ENCODE peak calls at places on chromosomes 1 and 21, in six cellular contexts. E is neural progenitor cell, U is brain microvascular endothelial cell, A is OCI-LY7, Q is esophagus squamous epithelium, V is hepatocyte. B is an unnamed sample.

GRCh38 chr1:42700006-42700405 is 17.8 kb downstream of the YBX1 start:
- DNase-seq in E (no peak), U (no peak), A (no peak), Q (no peak), V (no peak), B (no peak)

GRCh38 chr1:63902844-63903589 is 129.2 kb downstream of the ROR1 start:
- DNase-seq in E (no peak), U (no peak), A (no peak), Q (no peak), V (no peak), B (no peak)

GRCh38 chr1:66166746-66167145 is 367.2 kb upstream of the SGIP1 start:
- DNase-seq in E (no peak), U (no peak), A (no peak), Q (no peak), V (no peak), B (no peak)

GRCh38 chr1:27137022-27137542 is 17.8 kb downstream of the SLC9A1 start:
- DNase-seq in E (no peak), U (no peak), A (peak; percentile 86), Q (peak; percentile 63), V (no peak), B (no peak)

GRCh38 chr1:158716335-158716734 is 4.2 kb downstream of the OR6K3 start:
- DNase-seq in E (no peak), U (no peak), A (no peak), Q (no peak), V (no peak), B (no peak)

GRCh38 chr1:107572674-107573205 is 392.2 kb downstream of the VAV3 start:
- DNase-seq in E (no peak), U (no peak), A (no peak), Q (no peak), V (peak; percentile 29), B (peak; percentile 69)

GRCh38 chr1:18743233-18743632 is 112.6 kb downstream of the PAX7 start:
- DNase-seq in E (peak; percentile 45), U (no peak), A (no peak), Q (no peak), V (no peak), B (no peak)

GRCh38 chr1:98304888-98305287 is 356.6 kb upstream of the SNX7 start:
- DNase-seq in E (no peak), U (no peak), A (no peak), Q (no peak), V (no peak), B (no peak)

GRCh38 chr1:66525086-66525485 is 8.9 kb upstream of the SGIP1 start:
- DNase-seq in E (no peak), U (no peak), A (no peak), Q (no peak), V (no peak), B (no peak)

GRCh38 chr1:94384485-94385353 is 33.5 kb upstream of the ABCD3 start:
- DNase-seq in E (peak; percentile 2), U (no peak), A (peak; percentile 34), Q (no peak), V (peak; percentile 64), B (no peak)

GRCh38 chr1:20110679-20111078 is 8.7 kb downstream of the PLA2G2D start:
- DNase-seq in E (no peak), U (peak; percentile 6), A (no peak), Q (no peak), V (no peak), B (no peak)

GRCh38 chr1:50454911-50455310 is 31.7 kb upstream of the DMRTA2 start:
- DNase-seq in E (no peak), U (no peak), A (no peak), Q (no peak), V (no peak), B (no peak)

GRCh38 chr1:99650773-99651437 is 5.0 kb downstream of the PALMD start:
- DNase-seq in E (peak; percentile 28), U (no peak), A (no peak), Q (no peak), V (no peak), B (no peak)

GRCh38 chr1:15948600-15949452 is 27.1 kb downstream of the ZBTB17 start:
- DNase-seq in E (no peak), U (peak; percentile 95), A (no peak), Q (no peak), V (peak; percentile 66), B (peak; percentile 77)

GRCh38 chr21:15966216-15966615 is 236.4 kb downstream of the USP25 start:
- DNase-seq in E (no peak), U (no peak), A (no peak), Q (no peak), V (no peak), B (no peak)

GRCh38 chr1:203351037-203351625 is at the start of gene FMOD:
- DNase-seq in E (peak; percentile 40), U (no peak), A (peak; percentile 49), Q (no peak), V (peak; percentile 86), B (no peak)

GRCh38 chr1:33373606-33374005 is 52.7 kb upstream of the A3GALT2 start:
- DNase-seq in E (no peak), U (no peak), A (no peak), Q (no peak), V (no peak), B (no peak)

GRCh38 chr1:200443860-200444259 is 34.0 kb upstream of the ZNF281 start:
- DNase-seq in E (no peak), U (no peak), A (no peak), Q (no peak), V (no peak), B (no peak)

GRCh38 chr21:35423694-35424093 is 374.6 kb upstream of the RUNX1 start:
- DNase-seq in E (no peak), U (no peak), A (no peak), Q (no peak), V (no peak), B (peak; percentile 64)

GRCh38 chr1:99004270-99005141 is at the start of gene PLPPR5:
- DNase-seq in E (peak; percentile 83), U (peak; percentile 7), A (no peak), Q (no peak), V (peak; percentile 42), B (no peak)

GRCh38 chr1:117633936-117634335 is 28.1 kb downstream of the TENT5C start:
- DNase-seq in E (no peak), U (no peak), A (no peak), Q (no peak), V (no peak), B (no peak)

GRCh38 chr1:107739183-107739582 is 225.8 kb downstream of the VAV3 start:
- DNase-seq in E (no peak), U (no peak), A (peak; percentile 44), Q (no peak), V (no peak), B (no peak)

GRCh38 chr1:14810631-14811325 is 212.3 kb downstream of the KAZN start:
- DNase-seq in E (no peak), U (no peak), A (no peak), Q (no peak), V (no peak), B (no peak)

GRCh38 chr21:36727886-36728285 is 29.0 kb downstream of the SIM2 start:
- DNase-seq in E (peak; percentile 45), U (no peak), A (no peak), Q (no peak), V (no peak), B (no peak)

GRCh38 chr1:39409055-39409816 is 82.2 kb upstream of the BMP8A start:
- DNase-seq in E (peak; percentile 67), U (peak; percentile 50), A (no peak), Q (no peak), V (peak; percentile 58), B (no peak)

GRCh38 chr1:39408641-39409054 is 82.8 kb upstream of the BMP8A start:
- DNase-seq in E (peak; percentile 98), U (peak; percentile 88), A (peak; percentile 79), Q (peak; percentile 43), V (peak; percentile 97), B (peak; percentile 81)

GRCh38 chr1:39407889-39408640 is 83.4 kb upstream of the BMP8A start:
- DNase-seq in E (peak; percentile 52), U (no peak), A (no peak), Q (no peak), V (peak; percentile 68), B (no peak)

GRCh38 chr1:39406533-39407478 is 84.6 kb upstream of the BMP8A start:
- DNase-seq in E (peak; percentile 39), U (peak; percentile 51), A (no peak), Q (no peak), V (no peak), B (no peak)

DNA sequence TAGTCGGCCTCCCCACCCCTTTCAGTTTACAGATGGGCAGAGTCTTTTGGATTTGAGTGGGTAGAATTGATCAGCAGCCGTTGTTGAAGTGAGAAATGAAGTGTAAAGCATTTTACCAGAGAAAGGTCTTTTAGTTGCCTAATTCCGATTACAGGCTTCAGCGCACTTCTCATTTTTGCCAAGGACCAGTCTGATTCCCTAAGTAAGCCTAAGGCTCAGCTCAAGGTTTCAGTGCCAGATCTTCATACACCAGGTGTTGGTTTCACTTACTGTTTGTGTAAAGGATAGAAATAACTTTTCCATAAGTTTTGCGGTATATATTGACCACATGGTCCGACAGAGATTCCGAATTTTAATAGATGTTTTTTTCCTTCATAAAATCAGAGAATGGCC is 83.9 kb upstream of the BMP8A start:
- DNase-seq in E (peak; percentile 66), U (no peak), A (no peak), Q (no peak), V (no peak), B (no peak)
- H3K4me3 ChIP-seq in E (peak overlapping the region; percentile 90), U (no peak overlapping the region), A (peak overlapping the region; percentile 68), Q (peak overlapping the region; percentile 82), V (no peak overlapping the region), B (peak overlapping the region; percentile 68)

GRCh38 chr1:79006564-79006963 is at the start of gene ADGRL4:
- DNase-seq in E (peak; percentile 68), U (peak; percentile 60), A (no peak), Q (no peak), V (peak; percentile 12), B (peak; percentile 17)
- H3K4me3 ChIP-seq in E (peak within 1 kb of the TSS; percentile 54), U (peak within 1 kb of the TSS; percentile 69), A (no peak within 1 kb of the TSS), Q (peak within 1 kb of the TSS; percentile 51), V (no peak within 1 kb of the TSS), B (peak within 1 kb of the TSS; percentile 51)

GRCh38 chr1:1780598-1781525 is 2.6 kb upstream of the NADK start:
- DNase-seq in E (no peak), U (no peak), A (peak; percentile 29), Q (no peak), V (no peak), B (no peak)
- H3K4me3 ChIP-seq in E (no peak overlapping the region), U (no peak overlapping the region), A (peak overlapping the region; percentile 97), Q (no peak overlapping the region), V (no peak overlapping the region), B (no peak overlapping the region)

DNA sequence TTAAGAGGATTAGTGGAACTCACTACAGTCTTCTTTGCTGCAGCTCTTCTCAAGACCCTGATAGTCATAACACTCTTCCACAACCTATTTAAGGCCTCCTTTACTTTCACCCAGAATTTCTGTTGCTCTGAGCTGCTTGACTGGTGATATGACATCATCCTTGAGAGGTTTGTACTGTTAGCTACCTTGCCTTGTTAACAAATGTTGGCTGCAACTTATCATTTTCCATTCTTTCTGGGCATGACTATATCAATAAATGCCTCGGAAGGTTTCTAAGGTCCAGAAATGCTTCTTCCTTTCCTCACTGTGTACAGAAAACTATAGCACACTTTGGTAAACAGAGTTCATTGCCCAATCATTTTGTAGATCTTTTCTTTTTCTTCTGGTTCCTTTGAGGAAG is 1292.2 kb upstream of the TMPRSS15 start:
- DNase-seq in E (no peak), U (no peak), A (no peak), Q (no peak), V (no peak), B (no peak)
- H3K4me3 ChIP-seq in E (no peak overlapping the region), U (no peak overlapping the region), A (no peak overlapping the region), Q (no peak overlapping the region), V (no peak overlapping the region), B (no peak overlapping the region)

GRCh38 chr1:97137862-97138514 is 416.4 kb downstream of the PTBP2 start:
- DNase-seq in E (peak; percentile 43), U (peak; percentile 79), A (peak; percentile 55), Q (no peak), V (peak; percentile 70), B (peak; percentile 55)
- H3K4me3 ChIP-seq in E (no peak overlapping the region), U (no peak overlapping the region), A (no peak overlapping the region), Q (no peak overlapping the region), V (no peak overlapping the region), B (no peak overlapping the region)